ENCODE peak calls at places on chromosomes 11 and 22, in six cellular contexts. G, C, L, D, Z and A are unnamed samples.

GRCh38 chr11:1819115-1819514 is 15.7 kb upstream of the SYT8 start:
- DNase-seq in L (no peak), G (no peak), Z (no peak), C (no peak), D (no peak), A (no peak)

GRCh38 chr11:17439316-17439782 is 37.3 kb downstream of the ABCC8 start:
- DNase-seq in G (peak), L (no peak), C (no peak), D (no peak), Z (no peak), A (no peak)

GRCh38 chr22:41857160-41857859 is 24.4 kb downstream of the SREBF2 start:
- DNase-seq in G (peak), C (peak), Z (no peak), D (peak), L (peak), A (peak)

GRCh38 chr11:35619030-35619753 is 932 bp downstream of the FJX1 start:
- DNase-seq in L (peak), Z (peak), D (no peak), G (no peak), C (peak), A (peak)

GRCh38 chr11:446886-447285 is 3.2 kb upstream of the PTDSS2 start:
- DNase-seq in G (no peak), C (no peak), D (no peak), L (no peak), Z (no peak), A (no peak)

GRCh38 chr11:18394928-18395734 is 768 bp downstream of the LDHA start:
- DNase-seq in L (no peak), Z (no peak), D (no peak), C (no peak), G (no peak), A (no peak)

GRCh38 chr11:64220798-64221197 is 5.2 kb downstream of the TRPT1 start:
- DNase-seq in D (no peak), G (no peak), Z (no peak), L (no peak), C (no peak), A (no peak)

GRCh38 chr11:47044112-47044511 is 107.6 kb downstream of the CSTPP1 start:
- DNase-seq in G (no peak), D (no peak), C (no peak), Z (no peak), L (no peak), A (no peak)

GRCh38 chr11:65013130-65013691 is 749 bp upstream of the ARL2 start:
- DNase-seq in G (no peak), D (no peak), L (peak), Z (peak), C (peak), A (no peak)

GRCh38 chr22:33302049-33302545 is 243.9 kb upstream of the SYN3 start:
- DNase-seq in L (peak), D (no peak), Z (peak), G (peak), C (peak), A (peak)

GRCh38 chr22:32123657-32124056 is 35.4 kb downstream of the C22orf42 start:
- DNase-seq in G (no peak), L (no peak), D (no peak), Z (no peak), C (no peak), A (no peak)

GRCh38 chr11:61695917-61696316 is 15.7 kb downstream of the DAGLA start:
- DNase-seq in L (peak), Z (peak), D (no peak), G (no peak), C (peak), A (peak)

GRCh38 chr11:68326334-68327215 is 14.2 kb downstream of the LRP5 start:
- DNase-seq in Z (no peak), L (no peak), D (no peak), G (no peak), C (no peak), A (no peak)

GRCh38 chr11:35166369-35167360 is 27.7 kb downstream of the CD44 start:
- DNase-seq in L (no peak), Z (peak), C (peak), G (no peak), D (peak), A (peak)

GRCh38 chr11:102453286-102453797 is 777 bp upstream of the TMEM123 start:
- DNase-seq in L (no peak), Z (peak), G (no peak), C (no peak), D (no peak), A (no peak)

GRCh38 chr11:59728913-59729312 is 15.3 kb upstream of the OR10V1 start:
- DNase-seq in G (no peak), Z (no peak), C (no peak), L (no peak), D (no peak), A (no peak)

GRCh38 chr11:118226294-118226693 is 1.5 kb upstream of the JAML start:
- DNase-seq in D (no peak), G (no peak), L (no peak), C (peak), Z (no peak), A (peak)

GRCh38 chr11:84408946-84409411 is 1122.8 kb upstream of the CCDC90B start:
- DNase-seq in D (peak), Z (no peak), C (no peak), G (no peak), L (no peak), A (peak)

GRCh38 chr11:68632802-68633201 is 51.5 kb upstream of the GAL start:
- DNase-seq in G (peak), C (peak), L (no peak), Z (no peak), D (peak), A (peak)